ENCODE peak calls at places on chromosome 17, in five cellular contexts. One of them, this sample, is unnamed.

GRCh38 chr17:261640-262039 is 80.2 kb upstream of the DOC2B start:
- DNase-seq in GM23338: no peak
- DNase-seq in A549: no peak
- DNase-seq in pancreas: no peak
- DNase-seq in fibroblast of mammary gland: no peak
- DNase-seq in this sample: no peak

GRCh38 chr17:42436401-42436800 is 13.3 kb upstream of the CAVIN1 start:
- DNase-seq in GM23338: no peak
- DNase-seq in fibroblast of mammary gland: peak
- DNase-seq in pancreas: no peak
- DNase-seq in A549: no peak
- DNase-seq in this sample: peak

GRCh38 chr17:1091885-1092284 is 87.9 kb downstream of the ABR start:
- DNase-seq in A549: no peak
- DNase-seq in fibroblast of mammary gland: no peak
- DNase-seq in pancreas: no peak
- DNase-seq in GM23338: no peak
- DNase-seq in this sample: peak

GRCh38 chr17:58533616-58534188 is 19.3 kb upstream of the MTMR4 start:
- DNase-seq in A549: no peak
- DNase-seq in pancreas: no peak
- DNase-seq in GM23338: no peak
- DNase-seq in fibroblast of mammary gland: no peak
- DNase-seq in this sample: no peak

GRCh38 chr17:3927628-3928010 is 11.4 kb upstream of the P2RX1 start:
- DNase-seq in fibroblast of mammary gland: no peak
- DNase-seq in pancreas: no peak
- DNase-seq in A549: no peak
- DNase-seq in GM23338: no peak
- DNase-seq in this sample: no peak

GRCh38 chr17:73302189-73302588 is 9.6 kb downstream of the CDC42EP4 start:
- DNase-seq in fibroblast of mammary gland: peak
- DNase-seq in A549: no peak
- DNase-seq in pancreas: no peak
- DNase-seq in GM23338: no peak
- DNase-seq in this sample: no peak

GRCh38 chr17:66021757-66022156 is 170.2 kb downstream of the CEP112 start:
- DNase-seq in fibroblast of mammary gland: no peak
- DNase-seq in GM23338: peak
- DNase-seq in pancreas: no peak
- DNase-seq in A549: no peak
- DNase-seq in this sample: no peak

GRCh38 chr17:2266045-2266864 is 37.3 kb downstream of the SMG6 start:
- DNase-seq in pancreas: no peak
- DNase-seq in A549: no peak
- DNase-seq in GM23338: no peak
- DNase-seq in fibroblast of mammary gland: no peak
- DNase-seq in this sample: no peak

GRCh38 chr17:61362396-61362795 is 37.2 kb upstream of the TBX2 start:
- DNase-seq in GM23338: no peak
- DNase-seq in fibroblast of mammary gland: no peak
- DNase-seq in A549: no peak
- DNase-seq in pancreas: no peak
- DNase-seq in this sample: no peak

GRCh38 chr17:59425085-59425901 is 93.8 kb downstream of the YPEL2 start:
- DNase-seq in pancreas: no peak
- DNase-seq in A549: no peak
- DNase-seq in GM23338: peak
- DNase-seq in fibroblast of mammary gland: peak
- DNase-seq in this sample: no peak

GRCh38 chr17:17121162-17121561 is 78.9 kb downstream of the MPRIP start:
- DNase-seq in GM23338: no peak
- DNase-seq in pancreas: no peak
- DNase-seq in A549: no peak
- DNase-seq in fibroblast of mammary gland: no peak
- DNase-seq in this sample: peak

GRCh38 chr17:27751166-27751565 is 49.2 kb downstream of the NOS2 start:
- DNase-seq in GM23338: no peak
- DNase-seq in pancreas: no peak
- DNase-seq in A549: no peak
- DNase-seq in fibroblast of mammary gland: no peak
- DNase-seq in this sample: no peak

GRCh38 chr17:41540921-41541625 is 13.0 kb upstream of the KRT19 start:
- DNase-seq in pancreas: no peak
- DNase-seq in GM23338: no peak
- DNase-seq in fibroblast of mammary gland: no peak
- DNase-seq in A549: no peak
- DNase-seq in this sample: peak

GRCh38 chr17:32517982-32518381 is 31.2 kb downstream of the CDK5R1 start:
- DNase-seq in GM23338: no peak
- DNase-seq in fibroblast of mammary gland: no peak
- DNase-seq in pancreas: no peak
- DNase-seq in A549: no peak
- DNase-seq in this sample: no peak

GRCh38 chr17:74928786-74929185 is 4.7 kb downstream of the OTOP2 start:
- DNase-seq in fibroblast of mammary gland: no peak
- DNase-seq in GM23338: no peak
- DNase-seq in pancreas: no peak
- DNase-seq in A549: no peak
- DNase-seq in this sample: no peak

GRCh38 chr17:66724581-66725341 is 110.2 kb upstream of the CACNG5 start:
- DNase-seq in GM23338: no peak
- DNase-seq in A549: no peak
- DNase-seq in pancreas: no peak
- DNase-seq in fibroblast of mammary gland: peak
- DNase-seq in this sample: no peak

GRCh38 chr17:77470800-77471733 is 330.3 kb downstream of the SEC14L1 start:
- DNase-seq in A549: peak
- DNase-seq in fibroblast of mammary gland: peak
- DNase-seq in GM23338: peak
- DNase-seq in pancreas: no peak
- DNase-seq in this sample: peak

GRCh38 chr17:7888184-7888920 is at the start of gene CHD3:
- DNase-seq in fibroblast of mammary gland: no peak
- DNase-seq in A549: no peak
- DNase-seq in GM23338: peak
- DNase-seq in pancreas: peak
- DNase-seq in this sample: peak

GRCh38 chr17:42252528-42253172 is 23.5 kb downstream of the STAT5B start:
- DNase-seq in pancreas: no peak
- DNase-seq in GM23338: no peak
- DNase-seq in A549: no peak
- DNase-seq in fibroblast of mammary gland: peak
- DNase-seq in this sample: peak

GRCh38 chr17:30920282-30920681 is 1.5 kb upstream of the ADAP2 start:
- DNase-seq in fibroblast of mammary gland: no peak
- DNase-seq in pancreas: no peak
- DNase-seq in A549: peak
- DNase-seq in GM23338: peak
- DNase-seq in this sample: no peak

GRCh38 chr17:9217151-9218067 is 196.1 kb downstream of the NTN1 start:
- DNase-seq in pancreas: no peak
- DNase-seq in A549: no peak
- DNase-seq in fibroblast of mammary gland: peak
- DNase-seq in GM23338: no peak
- DNase-seq in this sample: peak

GRCh38 chr17:55391244-55391757 is 30.3 kb downstream of the MMD start:
- DNase-seq in fibroblast of mammary gland: no peak
- DNase-seq in A549: no peak
- DNase-seq in GM23338: no peak
- DNase-seq in pancreas: no peak
- DNase-seq in this sample: no peak
- H3K4me3 ChIP-seq in fibroblast of mammary gland: no peak
- H3K4me3 ChIP-seq in A549: no peak
- H3K4me3 ChIP-seq in GM23338: no peak
- H3K4me3 ChIP-seq in pancreas: no peak
- H3K4me3 ChIP-seq in this sample: no peak

GRCh38 chr17:14052886-14053615 is 16.3 kb upstream of the COX10 start:
- DNase-seq in fibroblast of mammary gland: peak
- DNase-seq in GM23338: no peak
- DNase-seq in pancreas: no peak
- DNase-seq in A549: no peak
- DNase-seq in this sample: peak
- TF ChIP-seq CTCF in fibroblast of mammary gland: no peak
- TF ChIP-seq CTCF in GM23338: no peak
- TF ChIP-seq CTCF in pancreas: no peak
- TF ChIP-seq CTCF in A549: no peak
- TF ChIP-seq CTCF in this sample: peak

DNA sequence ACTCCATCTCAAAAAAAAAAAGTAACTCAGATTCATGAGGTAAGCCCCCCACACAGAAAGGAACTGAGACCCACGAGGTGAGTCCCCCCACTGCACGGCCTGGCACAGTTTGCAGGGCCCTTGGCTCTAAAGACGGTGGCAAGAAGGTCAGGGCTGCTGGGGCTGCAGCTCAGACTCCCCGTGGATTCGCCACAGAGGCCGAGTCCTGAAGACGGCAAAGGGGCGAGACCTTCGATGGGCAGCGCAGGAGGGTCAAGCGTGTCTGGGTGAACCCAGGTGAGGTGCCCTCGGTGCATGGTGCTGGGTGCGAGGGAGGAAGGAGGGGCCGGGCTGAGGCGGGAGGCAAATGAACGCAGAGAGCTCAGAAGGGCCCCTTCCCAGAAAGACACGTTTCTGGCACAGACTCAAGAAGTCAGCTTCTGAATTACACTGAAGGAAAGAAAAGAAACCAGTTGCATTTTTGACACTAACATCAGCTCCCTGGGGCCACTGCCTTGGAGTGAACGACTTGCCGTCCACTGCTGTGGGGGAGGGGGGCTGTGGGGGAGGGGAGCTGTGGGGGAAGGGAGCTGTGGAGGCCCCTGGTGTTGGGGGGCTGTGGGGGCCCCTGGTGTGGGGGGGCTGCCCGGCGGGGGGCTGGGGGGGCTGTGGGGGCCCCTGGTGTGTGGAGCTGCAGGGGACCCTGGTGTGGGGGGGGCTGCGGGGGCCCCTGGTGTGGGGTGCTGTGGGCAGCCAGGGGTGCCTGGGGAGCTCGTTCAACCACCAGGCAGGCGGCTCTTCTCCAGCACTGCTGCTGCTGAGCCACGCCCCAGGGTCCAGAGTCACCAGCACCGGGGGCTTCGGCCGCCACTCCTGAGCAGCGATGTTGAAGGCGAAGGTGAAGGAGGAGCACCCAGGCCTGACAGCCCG is 69.7 kb upstream of the METRNL start:
- DNase-seq in A549: no peak
- DNase-seq in pancreas: no peak
- DNase-seq in GM23338: no peak
- DNase-seq in fibroblast of mammary gland: no peak
- DNase-seq in this sample: no peak
- H3K4me3 ChIP-seq in A549: no peak
- H3K4me3 ChIP-seq in pancreas: no peak
- H3K4me3 ChIP-seq in GM23338: no peak
- H3K4me3 ChIP-seq in fibroblast of mammary gland: no peak
- H3K4me3 ChIP-seq in this sample: no peak

DNA sequence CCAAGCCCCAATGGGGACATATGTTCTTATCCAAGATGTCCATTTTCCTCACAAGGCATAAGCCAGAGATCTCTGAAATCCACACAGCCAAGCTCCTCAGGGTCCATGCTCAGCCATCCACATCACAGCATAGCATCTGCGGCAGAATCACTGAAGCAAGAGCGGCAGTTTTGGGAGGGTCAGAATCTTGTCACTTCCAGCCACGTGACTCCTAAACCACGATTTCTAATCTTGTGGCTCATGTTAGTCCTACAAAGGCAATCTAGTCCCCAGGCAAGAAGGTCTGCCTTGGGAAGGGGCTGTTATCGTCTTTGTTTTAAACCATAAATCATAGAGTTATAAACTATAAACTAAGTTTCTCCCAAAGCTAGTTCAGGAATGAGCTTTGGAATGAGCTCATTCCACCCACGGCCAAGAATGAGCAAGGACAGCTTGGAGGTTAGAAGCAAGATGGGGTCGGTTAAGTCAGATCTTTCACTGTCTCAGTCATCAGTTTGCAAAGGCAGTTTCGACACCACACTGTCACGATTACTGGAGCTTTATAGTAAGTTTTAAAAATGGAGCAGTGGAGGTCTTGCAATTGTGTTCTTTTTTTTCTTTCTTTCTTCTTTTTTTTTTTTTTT is 20.8 kb upstream of the DNAH17 start:
- DNase-seq in fibroblast of mammary gland: peak
- DNase-seq in GM23338: no peak
- DNase-seq in A549: no peak
- DNase-seq in pancreas: no peak
- DNase-seq in this sample: peak
- TF ChIP-seq CTCF in fibroblast of mammary gland: no peak
- TF ChIP-seq CTCF in GM23338: no peak
- TF ChIP-seq CTCF in A549: no peak
- TF ChIP-seq CTCF in pancreas: no peak
- TF ChIP-seq CTCF in this sample: no peak

GRCh38 chr17:39794249-39794970 is 56.7 kb downstream of the GRB7 start:
- DNase-seq in pancreas: no peak
- DNase-seq in GM23338: no peak
- DNase-seq in fibroblast of mammary gland: no peak
- DNase-seq in A549: no peak
- DNase-seq in this sample: no peak

GRCh38 chr17:39791296-39791992 is 53.7 kb downstream of the GRB7 start:
- DNase-seq in A549: no peak
- DNase-seq in GM23338: peak
- DNase-seq in pancreas: no peak
- DNase-seq in fibroblast of mammary gland: no peak
- DNase-seq in this sample: no peak

GRCh38 chr17:39787743-39788484 is 50.2 kb downstream of the GRB7 start:
- DNase-seq in GM23338: peak
- DNase-seq in fibroblast of mammary gland: no peak
- DNase-seq in A549: no peak
- DNase-seq in pancreas: no peak
- DNase-seq in this sample: peak

GRCh38 chr17:39793473-39793872 is 55.7 kb downstream of the GRB7 start:
- DNase-seq in fibroblast of mammary gland: no peak
- DNase-seq in pancreas: no peak
- DNase-seq in GM23338: no peak
- DNase-seq in A549: no peak
- DNase-seq in this sample: no peak

DNA sequence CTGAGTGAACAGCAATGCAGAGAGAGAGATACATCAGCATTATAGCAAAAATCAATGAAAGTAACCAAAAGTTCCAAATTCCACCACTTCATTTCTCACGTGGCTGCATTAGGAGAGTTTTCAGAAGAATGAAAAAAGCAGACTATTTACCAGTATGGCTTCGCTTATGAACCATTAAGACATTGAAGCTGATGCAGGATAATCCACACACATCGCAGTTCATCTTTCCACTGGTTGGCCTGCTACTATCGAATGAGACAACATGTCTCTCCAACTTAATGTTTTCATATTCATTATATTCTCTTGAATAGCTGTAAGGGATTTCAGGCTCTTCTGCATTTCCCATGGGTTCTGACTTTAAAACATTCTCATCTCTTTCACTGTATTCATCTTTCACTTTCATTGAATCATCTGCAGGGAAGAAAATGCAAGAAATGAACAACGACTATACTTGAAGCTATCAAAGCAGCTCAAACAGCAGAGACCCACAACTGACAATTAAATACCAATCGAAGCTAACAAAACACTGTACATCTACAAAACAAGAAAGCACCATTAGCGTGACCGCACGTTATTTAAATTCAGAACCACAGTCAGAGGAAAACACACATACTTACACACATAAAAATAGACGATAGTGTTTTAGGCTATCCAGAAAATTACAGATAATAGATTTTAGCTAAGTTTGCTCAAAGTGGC is 54.9 kb downstream of the GRB7 start:
- DNase-seq in pancreas: no peak
- DNase-seq in A549: no peak
- DNase-seq in fibroblast of mammary gland: no peak
- DNase-seq in GM23338: no peak
- DNase-seq in this sample: no peak
- H3K4me3 ChIP-seq in pancreas: no peak
- H3K4me3 ChIP-seq in A549: no peak
- H3K4me3 ChIP-seq in fibroblast of mammary gland: no peak
- H3K4me3 ChIP-seq in GM23338: no peak
- H3K4me3 ChIP-seq in this sample: no peak

GRCh38 chr17:81840826-81841778 is 6.3 kb upstream of the PPP1R27 start:
- DNase-seq in pancreas: peak
- DNase-seq in A549: no peak
- DNase-seq in GM23338: peak
- DNase-seq in fibroblast of mammary gland: no peak
- DNase-seq in this sample: peak
- TF ChIP-seq CTCF in pancreas: no peak
- TF ChIP-seq CTCF in A549: no peak
- TF ChIP-seq CTCF in GM23338: no peak
- TF ChIP-seq CTCF in fibroblast of mammary gland: no peak
- TF ChIP-seq CTCF in this sample: no peak